ENCODE peak calls at places on chromosomes 5 and 9, in six cellular contexts. P, Z, C, I, W and S are unnamed samples.

GRCh38 chr5:146283344-146283761 is 55.3 kb upstream of the POU4F3 start:
- DNase-seq in I (no peak), P (peak), W (no peak), C (no peak), Z (no peak), S (no peak)

GRCh38 chr9:109894444-109894843 is 114.4 kb downstream of the PALM2AKAP2 start:
- DNase-seq in C (no peak), Z (no peak), W (no peak), P (no peak), I (no peak), S (no peak)

GRCh38 chr5:78927657-78928282 is 57.3 kb downstream of the ARSB start:
- DNase-seq in I (no peak), P (no peak), Z (no peak), C (no peak), W (no peak), S (no peak)

GRCh38 chr5:133398646-133399081 is 213.7 kb downstream of the FSTL4 start:
- DNase-seq in C (no peak), Z (no peak), W (no peak), I (no peak), P (no peak), S (no peak)

GRCh38 chr5:139847091-139847490 is 51.5 kb downstream of the PSD2 start:
- DNase-seq in I (no peak), C (no peak), P (no peak), W (no peak), Z (no peak), S (no peak)

GRCh38 chr9:801399-802071 is 40.0 kb upstream of the DMRT1 start:
- DNase-seq in I (no peak), Z (no peak), P (peak), W (no peak), C (no peak), S (no peak)

GRCh38 chr9:131539223-131539923 is 6.0 kb upstream of the PRRT1B start:
- DNase-seq in C (no peak), I (no peak), Z (no peak), W (no peak), P (no peak), S (no peak)

GRCh38 chr5:116212225-116212624 is 127.4 kb downstream of the COMMD10 start:
- DNase-seq in C (no peak), P (no peak), Z (no peak), W (no peak), I (no peak), S (no peak)

GRCh38 chr9:23220957-23221356 is 605.1 kb downstream of the ELAVL2 start:
- DNase-seq in I (no peak), P (no peak), W (no peak), C (no peak), Z (no peak), S (no peak)

GRCh38 chr5:121559832-121560231 is 291.9 kb upstream of the FTMT start:
- DNase-seq in C (no peak), Z (no peak), P (no peak), I (no peak), W (no peak), S (no peak)

GRCh38 chr5:130061746-130062145 is 157.5 kb downstream of the CHSY3 start:
- DNase-seq in P (no peak), Z (no peak), C (no peak), W (no peak), I (no peak), S (no peak)

GRCh38 chr9:99127372-99128132 is 22.6 kb downstream of the TGFBR1 start:
- DNase-seq in Z (no peak), C (no peak), P (no peak), W (no peak), I (no peak), S (no peak)

GRCh38 chr9:77714077-77714549 is 66.0 kb upstream of the GNA14 start:
- DNase-seq in W (no peak), C (no peak), Z (no peak), P (no peak), I (no peak), S (no peak)

GRCh38 chr5:32522429-32523143 is 62.8 kb upstream of the SUB1 start:
- DNase-seq in Z (peak), W (no peak), I (no peak), C (no peak), P (no peak), S (no peak)

GRCh38 chr5:138953370-138954256 is 78.5 kb upstream of the LRRTM2 start:
- DNase-seq in P (peak), W (peak), I (peak), C (peak), Z (no peak), S (peak)

GRCh38 chr9:92278117-92278516 is 15.4 kb downstream of the IARS1 start:
- DNase-seq in C (no peak), P (no peak), I (no peak), Z (no peak), W (no peak), S (no peak)

GRCh38 chr5:142386151-142387021 is 61.6 kb upstream of the SPRY4 start:
- DNase-seq in Z (no peak), W (no peak), P (no peak), C (no peak), I (no peak), S (no peak)

GRCh38 chr9:2992427-2992826 is 148.5 kb upstream of the PUM3 start:
- DNase-seq in I (peak), W (no peak), C (no peak), P (no peak), Z (no peak), S (no peak)

GRCh38 chr5:10691826-10692785 is 68.9 kb downstream of the DAP start:
- DNase-seq in C (no peak), I (no peak), W (no peak), Z (no peak), P (no peak), S (no peak)

GRCh38 chr5:149782018-149782899 is 52.1 kb downstream of the PPARGC1B start:
- DNase-seq in I (no peak), Z (no peak), W (no peak), P (peak), C (peak), S (no peak)

GRCh38 chr5:68464424-68464823 is 248.9 kb downstream of the PIK3R1 start:
- DNase-seq in I (no peak), P (no peak), C (no peak), W (no peak), Z (peak), S (no peak)

GRCh38 chr5:43658499-43658898 is 55.5 kb downstream of the NNT start:
- DNase-seq in C (no peak), W (no peak), I (no peak), P (no peak), Z (no peak), S (no peak)

GRCh38 chr5:127243011-127243410 is 47.6 kb upstream of the MEGF10 start:
- DNase-seq in Z (no peak), W (no peak), P (peak), I (no peak), C (no peak), S (no peak)

GRCh38 chr9:109681301-109681700 is 98.7 kb upstream of the PALM2AKAP2 start:
- DNase-seq in P (no peak), W (no peak), C (no peak), I (no peak), Z (no peak), S (no peak)

GRCh38 chr5:178361657-178362445 is 129.2 kb upstream of the PHYKPL start:
- DNase-seq in P (no peak), Z (no peak), I (no peak), W (no peak), C (no peak), S (no peak)

GRCh38 chr9:37538099-37538498 is 38.1 kb downstream of the FBXO10 start:
- DNase-seq in C (no peak), W (no peak), Z (no peak), I (no peak), P (no peak), S (no peak)

GRCh38 chr5:2007906-2008437 is 125.2 kb upstream of the IRX4 start:
- DNase-seq in I (no peak), Z (no peak), P (no peak), C (peak), W (no peak), S (no peak)

GRCh38 chr5:133261993-133262392 is 210.2 kb downstream of the HSPA4 start:
- DNase-seq in Z (no peak), P (no peak), C (no peak), W (no peak), I (peak), S (no peak)

GRCh38 chr5:132446621-132447020 is 44.0 kb downstream of the IRF1 start:
- DNase-seq in I (peak), P (peak), Z (no peak), W (no peak), C (peak), S (no peak)

GRCh38 chr5:1257841-1258240 is 32.7 kb downstream of the SLC6A18 start:
- DNase-seq in Z (no peak), P (no peak), W (no peak), C (no peak), I (peak), S (no peak)

GRCh38 chr9:135376511-135377173 is 102.9 kb upstream of the PPP1R26 start:
- DNase-seq in Z (no peak), W (no peak), P (no peak), C (no peak), I (no peak), S (no peak)

GRCh38 chr5:9919306-9920030 is 289.3 kb upstream of the TAS2R1 start:
- DNase-seq in I (no peak), P (no peak), Z (no peak), C (no peak), W (no peak), S (no peak)